ENCODE peak calls at places on chromosomes 12 and 14, in ten cellular contexts. F is stimulated activated CD4-positive, alpha-beta T cell treated with anti-CD3 and anti-CD28 coated beads, Interleukin-15, amount 100 ng/mL, for 1 hour; M is T47D; L is AML-193; X is DND-41; T is CD4-positive, CD25-positive, alpha-beta regulatory T cell; J is foreskin keratinocyte; U is renal cortical epithelial cell; P is foreskin fibroblast; G is T-helper 17 cell. I is an unnamed sample.

GRCh38 chr14:69873877-69874780 is 5.1 kb upstream of the SMOC1 start:
- DNase-seq in F (no peak), M (peak; percentile 45), L (no peak), X (no peak), T (no peak), J (no peak), U (peak; percentile 1), P (peak; percentile 39), G (no peak), I (no peak)

GRCh38 chr14:63717704-63718103 is 10.2 kb downstream of the SGPP1 start:
- DNase-seq in F (no peak), M (peak; percentile 37), L (peak; percentile 20), X (no peak), T (no peak), J (no peak), U (peak; percentile 77), P (no peak), G (no peak), I (no peak)

GRCh38 chr14:31425905-31426304 is 5.6 kb upstream of the HEATR5A start:
- DNase-seq in F (no peak), M (no peak), L (no peak), X (no peak), T (no peak), J (no peak), U (no peak), P (no peak), G (no peak), I (no peak)

GRCh38 chr14:101695659-101696058 is 65.8 kb upstream of the PPP2R5C start:
- DNase-seq in F (no peak), M (no peak), L (no peak), X (no peak), T (no peak), J (no peak), U (no peak), P (no peak), G (no peak), I (no peak)

GRCh38 chr12:28222959-28223662 is 32.9 kb downstream of the CCDC91 start:
- DNase-seq in F (no peak), M (no peak), L (no peak), X (no peak), T (no peak), J (no peak), U (no peak), P (no peak), G (no peak), I (peak; percentile 11)

GRCh38 chr14:41782488-41782887 is 175.8 kb downstream of the LRFN5 start:
- DNase-seq in F (no peak), M (no peak), L (no peak), X (no peak), T (no peak), J (no peak), U (no peak), P (no peak), G (no peak), I (no peak)

GRCh38 chr12:98544741-98545140 is 29.4 kb downstream of the TMPO start:
- DNase-seq in F (no peak), M (no peak), L (no peak), X (no peak), T (no peak), J (no peak), U (no peak), P (no peak), G (no peak), I (no peak)

GRCh38 chr12:132152921-132153321 is 8.7 kb downstream of the NOC4L start:
- DNase-seq in F (no peak), M (no peak), L (no peak), X (no peak), T (no peak), J (no peak), U (no peak), P (no peak), G (no peak), I (no peak)

GRCh38 chr12:25495336-25496097 is 57.6 kb downstream of the LMNTD1 start:
- DNase-seq in F (no peak), M (no peak), L (no peak), X (no peak), T (no peak), J (peak; percentile 85), U (peak; percentile 93), P (peak; percentile 84), G (no peak), I (no peak)

GRCh38 chr14:58749066-58749669 is 111.4 kb downstream of the DACT1 start:
- DNase-seq in F (no peak), M (peak; percentile 39), L (peak; percentile 47), X (no peak), T (no peak), J (peak; percentile 53), U (peak; percentile 98), P (peak; percentile 91), G (no peak), I (peak; percentile 33)

GRCh38 chr14:29805415-29806123 is 122.1 kb downstream of the PRKD1 start:
- DNase-seq in F (no peak), M (no peak), L (no peak), X (no peak), T (no peak), J (peak; percentile 15), U (peak; percentile 96), P (peak; percentile 85), G (no peak), I (no peak)

GRCh38 chr12:28568709-28569108 is 378.5 kb downstream of the CCDC91 start:
- DNase-seq in F (no peak), M (no peak), L (no peak), X (no peak), T (no peak), J (no peak), U (no peak), P (peak; percentile 73), G (no peak), I (no peak)

GRCh38 chr14:22691171-22691570 is 47.0 kb upstream of the OR6J1 start:
- DNase-seq in F (no peak), M (no peak), L (no peak), X (no peak), T (no peak), J (peak; percentile 23), U (no peak), P (peak; percentile 62), G (no peak), I (no peak)

GRCh38 chr12:112978163-112979081 is at the start of gene OAS2:
- DNase-seq in F (peak; percentile 54), M (peak; percentile 88), L (peak; percentile 69), X (peak; percentile 90), T (peak; percentile 61), J (peak; percentile 90), U (peak; percentile 43), P (peak; percentile 74), G (peak; percentile 58), I (peak; percentile 78)

GRCh38 chr12:20601668-20602280 is 93.4 kb upstream of the SLCO1C1 start:
- DNase-seq in F (no peak), M (peak; percentile 51), L (peak; percentile 44), X (no peak), T (no peak), J (no peak), U (peak; percentile 74), P (peak; percentile 16), G (no peak), I (no peak)

GRCh38 chr12:52228366-52228765 is 4.7 kb upstream of the KRT7 start:
- DNase-seq in F (no peak), M (peak; percentile 65), L (no peak), X (no peak), T (no peak), J (no peak), U (no peak), P (no peak), G (no peak), I (no peak)

GRCh38 chr12:50545783-50546182 is 41.0 kb downstream of the DIP2B start:
- DNase-seq in F (no peak), M (no peak), L (no peak), X (no peak), T (no peak), J (no peak), U (peak; percentile 38), P (no peak), G (no peak), I (no peak)

GRCh38 chr12:570949-571794 is 92.1 kb downstream of the NINJ2 start:
- DNase-seq in F (no peak), M (peak; percentile 95), L (no peak), X (no peak), T (no peak), J (peak; percentile 53), U (peak; percentile 77), P (peak; percentile 88), G (no peak), I (no peak)

GRCh38 chr12:69130064-69130463 is 109.3 kb upstream of the CPSF6 start:
- DNase-seq in F (no peak), M (peak; percentile 25), L (peak; percentile 15), X (no peak), T (no peak), J (no peak), U (peak; percentile 51), P (no peak), G (no peak), I (no peak)

GRCh38 chr12:95319694-95320331 is 102.2 kb downstream of the VEZT start:
- DNase-seq in F (no peak), M (peak; percentile 34), L (no peak), X (no peak), T (no peak), J (no peak), U (peak; percentile 89), P (peak; percentile 7), G (no peak), I (no peak)

GRCh38 chr12:112937741-112938719 is at the start of gene OAS3:
- DNase-seq in F (peak; percentile 43), M (peak; percentile 94), L (peak; percentile 64), X (peak; percentile 80), T (peak; percentile 72), J (peak; percentile 69), U (peak; percentile 73), P (peak; percentile 58), G (peak; percentile 66), I (no peak)

GRCh38 chr14:21098134-21098891 is at the start of gene ZNF219:
- DNase-seq in F (peak; percentile 14), M (peak; percentile 51), L (no peak), X (peak; percentile 65), T (peak; percentile 46), J (peak; percentile 76), U (no peak), P (no peak), G (peak; percentile 55), I (no peak)

GRCh38 chr12:28189774-28190320 is 409 bp upstream of the CCDC91 start:
- DNase-seq in F (no peak), M (no peak), L (no peak), X (no peak), T (peak; percentile 3), J (no peak), U (peak; percentile 7), P (peak; percentile 3), G (no peak), I (no peak)

GRCh38 chr12:115213538-115213961 is 529.6 kb upstream of the TBX3 start:
- DNase-seq in F (no peak), M (no peak), L (no peak), X (no peak), T (no peak), J (no peak), U (no peak), P (no peak), G (no peak), I (no peak)

GRCh38 chr12:49825360-49825970 is 2.7 kb downstream of the NCKAP5L start:
- DNase-seq in F (no peak), M (no peak), L (peak; percentile 57), X (no peak), T (no peak), J (peak; percentile 50), U (no peak), P (peak; percentile 68), G (no peak), I (no peak)

GRCh38 chr12:95130096-95130495 is 56.7 kb upstream of the NR2C1 start:
- DNase-seq in F (no peak), M (no peak), L (no peak), X (no peak), T (no peak), J (no peak), U (no peak), P (no peak), G (no peak), I (no peak)

I was measured in GM18507.